ENCODE peak calls at places on chromosome 14, in eight cellular contexts. P, Y, T, V, J, Z, I and K are unnamed samples.

GRCh38 chr14:105146976-105147700 is 21.4 kb downstream of the JAG2 start:
- DNase-seq in P (no peak), Y (no peak), T (no peak), V (no peak), J (no peak), Z (no peak), I (no peak), K (no peak)

GRCh38 chr14:60093606-60094005 is 1.9 kb downstream of the PCNX4 start:
- DNase-seq in P (peak), Y (no peak), T (no peak), V (peak), J (no peak), Z (no peak), I (no peak), K (no peak)

GRCh38 chr14:81831128-81831815 is 297.6 kb upstream of the SEL1L start:
- DNase-seq in P (peak), Y (no peak), T (no peak), V (no peak), J (no peak), Z (no peak), I (no peak), K (no peak)

GRCh38 chr14:103522649-103523582 is at the start of gene CKB:
- DNase-seq in P (peak), Y (no peak), T (no peak), V (peak), J (no peak), Z (peak), I (no peak), K (peak)

GRCh38 chr14:105853089-105853906 is 326.9 kb downstream of the TMEM121 start:
- DNase-seq in P (no peak), Y (no peak), T (no peak), V (no peak), J (no peak), Z (no peak), I (no peak), K (no peak)

GRCh38 chr14:92693998-92694780 is 54.2 kb downstream of the LGMN start:
- DNase-seq in P (no peak), Y (no peak), T (no peak), V (peak), J (no peak), Z (no peak), I (no peak), K (no peak)

GRCh38 chr14:55038708-55039107 is 11.7 kb downstream of the SOCS4 start:
- DNase-seq in P (peak), Y (no peak), T (no peak), V (no peak), J (no peak), Z (no peak), I (no peak), K (no peak)

GRCh38 chr14:39731912-39732311 is 299.7 kb upstream of the FBXO33 start:
- DNase-seq in P (no peak), Y (no peak), T (no peak), V (no peak), J (no peak), Z (peak), I (no peak), K (no peak)

GRCh38 chr14:92789457-92790089 is 4.5 kb upstream of the GOLGA5 start:
- DNase-seq in P (no peak), Y (no peak), T (no peak), V (peak), J (no peak), Z (no peak), I (no peak), K (no peak)

GRCh38 chr14:31703056-31703455 is 141.9 kb downstream of the NUBPL start:
- DNase-seq in P (no peak), Y (no peak), T (no peak), V (no peak), J (no peak), Z (no peak), I (no peak), K (no peak)

GRCh38 chr14:42023452-42023851 is 416.8 kb downstream of the LRFN5 start:
- DNase-seq in P (no peak), Y (no peak), T (no peak), V (no peak), J (no peak), Z (no peak), I (no peak), K (no peak)

GRCh38 chr14:74739293-74740030 is 23.7 kb upstream of the YLPM1 start:
- DNase-seq in P (peak), Y (peak), T (no peak), V (peak), J (no peak), Z (no peak), I (no peak), K (no peak)

GRCh38 chr14:88551094-88551870 is 3.5 kb downstream of the PTPN21 start:
- DNase-seq in P (peak), Y (peak), T (peak), V (peak), J (no peak), Z (peak), I (peak), K (peak)

GRCh38 chr14:48584031-48584430 is 908.6 kb upstream of the MDGA2 start:
- DNase-seq in P (peak), Y (peak), T (no peak), V (peak), J (no peak), Z (no peak), I (no peak), K (no peak)

GRCh38 chr14:24143511-24143910 is 2.1 kb upstream of the EMC9 start:
- DNase-seq in P (peak), Y (no peak), T (no peak), V (peak), J (no peak), Z (no peak), I (no peak), K (no peak)

GRCh38 chr14:96363751-96364336 is 518 bp downstream of the GSKIP start:
- DNase-seq in P (peak), Y (peak), T (peak), V (peak), J (no peak), Z (peak), I (no peak), K (peak)

GRCh38 chr14:92760524-92760805 is 12.0 kb upstream of the LGMN start:
- DNase-seq in P (no peak), Y (peak), T (no peak), V (peak), J (no peak), Z (no peak), I (no peak), K (no peak)

GRCh38 chr14:50082784-50083466 is 33.4 kb downstream of the VCPKMT start:
- DNase-seq in P (peak), Y (peak), T (peak), V (peak), J (peak), Z (no peak), I (no peak), K (no peak)

GRCh38 chr14:68968721-68969120 is 10.4 kb downstream of the ACTN1 start:
- DNase-seq in P (no peak), Y (no peak), T (no peak), V (no peak), J (no peak), Z (peak), I (no peak), K (no peak)

GRCh38 chr14:100524233-100524932 is 62.8 kb downstream of the BEGAIN start:
- DNase-seq in P (no peak), Y (no peak), T (no peak), V (no peak), J (no peak), Z (no peak), I (no peak), K (no peak)

GRCh38 chr14:63308723-63309317 is 9.9 kb downstream of the GPHB5 start:
- DNase-seq in P (peak), Y (no peak), T (no peak), V (peak), J (no peak), Z (peak), I (no peak), K (no peak)

GRCh38 chr14:36344211-36344610 is 23.8 kb upstream of the MBIP start:
- DNase-seq in P (peak), Y (peak), T (no peak), V (peak), J (no peak), Z (no peak), I (no peak), K (no peak)

GRCh38 chr14:72906316-72906715 is 12.4 kb upstream of the DPF3 start:
- DNase-seq in P (peak), Y (peak), T (no peak), V (peak), J (no peak), Z (no peak), I (peak), K (no peak)